ENCODE peak calls at places on chromosomes 6 and 20, in five cellular contexts. N is KBM-7; Y is stimulated activated CD4-positive, alpha-beta T cell treated with anti-CD3 and anti-CD28 coated beads, Interleukin-1b, Interleukin-23, amount 100 ng/mL, for 1 hour; Q is NCI-H2171 treated with DMSO at 0.1 percent for 48 hours; V is sciatic nerve. F is an unnamed sample.

GRCh38 chr20:51470907-51471411 is 71.6 kb downstream of the NFATC2 start:
- DNase-seq in Q (no peak), V (no peak), Y (no peak), N (no peak), F (no peak)

GRCh38 chr6:147077251-147077650 is 127.0 kb upstream of the STXBP5 start:
- DNase-seq in Y (no peak), N (no peak), V (no peak), Q (no peak), F (no peak)

GRCh38 chr6:136031982-136032381 is 180.5 kb downstream of the PDE7B start:
- DNase-seq in Y (no peak), N (peak; percentile 5), Q (no peak), V (no peak), F (peak; percentile 65)

GRCh38 chr20:3805594-3806264 is 9.6 kb downstream of the CDC25B start:
- DNase-seq in Y (no peak), N (no peak), V (no peak), Q (no peak), F (no peak)

GRCh38 chr6:149925974-149926777 is 3.3 kb upstream of the RAET1G start:
- DNase-seq in Y (peak; percentile 26), Q (peak; percentile 57), V (peak; percentile 92), N (peak; percentile 91), F (peak; percentile 88)

GRCh38 chr20:43926287-43926686 is 11.6 kb downstream of the TOX2 start:
- DNase-seq in N (no peak), V (no peak), Q (no peak), Y (no peak), F (no peak)

GRCh38 chr6:148335582-148335981 is 7.1 kb upstream of the SASH1 start:
- DNase-seq in N (no peak), Y (no peak), Q (no peak), V (no peak), F (no peak)

GRCh38 chr6:14783594-14783993 is 462.3 kb upstream of the JARID2 start:
- DNase-seq in Y (no peak), V (no peak), N (no peak), Q (no peak), F (no peak)

GRCh38 chr6:161374971-161375873 is 101.4 kb upstream of the AGPAT4 start:
- DNase-seq in Y (no peak), N (peak; percentile 14), Q (no peak), V (peak; percentile 76), F (peak; percentile 90)

GRCh38 chr6:129686941-129687627 is 22.9 kb downstream of the ARHGAP18 start:
- DNase-seq in V (no peak), N (peak; percentile 81), Q (no peak), Y (no peak), F (no peak)

GRCh38 chr6:33249732-33250625 is 21.7 kb downstream of the VPS52 start:
- DNase-seq in Y (no peak), V (no peak), Q (no peak), N (no peak), F (no peak)

GRCh38 chr6:129501401-129502051 is 208.5 kb downstream of the ARHGAP18 start:
- DNase-seq in V (no peak), N (peak; percentile 45), Y (no peak), Q (no peak), F (peak; percentile 25)

GRCh38 chr6:155710704-155711103 is 255.1 kb upstream of the NOX3 start:
- DNase-seq in Y (no peak), V (no peak), Q (no peak), N (no peak), F (peak; percentile 8)

GRCh38 chr20:32988008-32988407 is 16.2 kb downstream of the SUN5 start:
- DNase-seq in Y (no peak), Q (no peak), N (no peak), V (no peak), F (no peak)

GRCh38 chr6:192313-192664 is 100.0 kb upstream of the DUSP22 start:
- DNase-seq in N (no peak), Q (no peak), Y (no peak), V (peak; percentile 14), F (no peak)

GRCh38 chr6:27248783-27249182 is 1.3 kb downstream of the PRSS16 start:
- DNase-seq in Q (no peak), Y (no peak), V (no peak), N (no peak), F (no peak)

GRCh38 chr20:38658879-38659612 is 57.4 kb downstream of the ARHGAP40 start:
- DNase-seq in Y (no peak), Q (no peak), N (peak; percentile 25), V (no peak), F (peak; percentile 52)

GRCh38 chr6:107383705-107384104 is 75.7 kb downstream of the PDSS2 start:
- DNase-seq in Y (no peak), Q (no peak), V (no peak), N (no peak), F (no peak)

GRCh38 chr6:25450469-25451198 is 171.5 kb downstream of the CARMIL1 start:
- DNase-seq in V (no peak), N (no peak), Q (peak; percentile 57), Y (no peak), F (peak; percentile 75)

GRCh38 chr6:168347615-168348014 is 28.0 kb upstream of the DACT2 start:
- DNase-seq in V (no peak), Q (no peak), N (no peak), Y (no peak), F (no peak)

GRCh38 chr6:81761197-81761596 is 8.7 kb upstream of the TENT5A start:
- DNase-seq in V (no peak), N (no peak), Y (no peak), Q (no peak), F (no peak)

GRCh38 chr6:109034439-109035041 is 60.1 kb downstream of the SESN1 start:
- DNase-seq in Y (no peak), V (no peak), N (no peak), Q (no peak), F (peak; percentile 40)

GRCh38 chr20:43972692-43973091 is 58.0 kb downstream of the TOX2 start:
- DNase-seq in N (no peak), V (no peak), Q (no peak), Y (no peak), F (no peak)

GRCh38 chr6:4413073-4413472 is 277.7 kb upstream of the ECI2 start:
- DNase-seq in N (no peak), V (no peak), Q (no peak), Y (no peak), F (no peak)

GRCh38 chr20:8424010-8424409 is 291.9 kb downstream of the PLCB1 start:
- DNase-seq in N (no peak), Q (peak; percentile 43), V (no peak), Y (no peak), F (peak; percentile 61)

GRCh38 chr6:73675466-73676098 is 20.4 kb upstream of the CD109 start:
- DNase-seq in V (peak; percentile 86), Y (peak; percentile 28), Q (peak; percentile 38), N (peak; percentile 76), F (peak; percentile 66)

GRCh38 chr6:20266851-20267608 is 54.8 kb upstream of the MBOAT1 start:
- DNase-seq in Q (no peak), V (no peak), Y (no peak), N (peak; percentile 69), F (peak; percentile 31)

F was measured in NCI-H69.